ENCODE peak calls at places on chromosome 1, in five cellular contexts. T, D, P, R and K are unnamed samples.

GRCh38 chr1:109625176-109625575 is 5.5 kb downstream of the AMPD2 start:
- DNase-seq in T (no peak), D (no peak), P (no peak), R (no peak), K (no peak)

GRCh38 chr1:228099331-228099732 is 3.8 kb downstream of the C1orf35 start:
- DNase-seq in T (no peak), D (no peak), P (peak), R (no peak), K (no peak)

GRCh38 chr1:210841926-210842625 is 291.9 kb downstream of the KCNH1 start:
- DNase-seq in T (no peak), D (no peak), P (no peak), R (no peak), K (no peak)

GRCh38 chr1:28341591-28341990 is 12.8 kb downstream of the MED18 start:
- DNase-seq in T (no peak), D (peak), P (no peak), R (no peak), K (no peak)

GRCh38 chr1:19309123-19309813 is 2.7 kb downstream of the AKR7A2 start:
- DNase-seq in T (no peak), D (peak), P (no peak), R (no peak), K (no peak)

GRCh38 chr1:226486163-226486562 is 62.4 kb upstream of the STUM start:
- DNase-seq in T (no peak), D (no peak), P (no peak), R (no peak), K (no peak)

GRCh38 chr1:1434131-1434811 is 1.2 kb upstream of the VWA1 start:
- DNase-seq in T (no peak), D (no peak), P (peak), R (peak), K (no peak)

GRCh38 chr1:85580046-85580411 is 532 bp upstream of the CCN1 start:
- DNase-seq in T (no peak), D (peak), P (no peak), R (no peak), K (no peak)

GRCh38 chr1:185813401-185813979 is 79.3 kb downstream of the HMCN1 start:
- DNase-seq in T (peak), D (peak), P (no peak), R (peak), K (peak)

GRCh38 chr1:232183266-232183800 is 446.6 kb downstream of the SIPA1L2 start:
- DNase-seq in T (no peak), D (no peak), P (peak), R (no peak), K (no peak)

GRCh38 chr1:36118396-36118795 is 6.6 kb downstream of the COL8A2 start:
- DNase-seq in T (no peak), D (no peak), P (peak), R (no peak), K (no peak)

GRCh38 chr1:36114371-36114770 is 10.7 kb downstream of the COL8A2 start:
- DNase-seq in T (no peak), D (no peak), P (no peak), R (no peak), K (no peak)

GRCh38 chr1:36116906-36117305 is 8.1 kb downstream of the COL8A2 start:
- DNase-seq in T (no peak), D (no peak), P (no peak), R (no peak), K (no peak)

GRCh38 chr1:36115200-36115669 is 9.8 kb downstream of the COL8A2 start:
- DNase-seq in T (no peak), D (peak), P (peak), R (peak), K (no peak)

GRCh38 chr1:36115931-36116330 is 9.1 kb downstream of the COL8A2 start:
- DNase-seq in T (no peak), D (peak), P (no peak), R (no peak), K (no peak)
- H3K9ac ChIP-seq in T (no peak), D (no peak), P (no peak), R (no peak), K (no peak)

GRCh38 chr1:151196292-151196800 is 2.0 kb upstream of the PIP5K1A start:
- DNase-seq in T (peak), D (peak), P (peak), R (peak), K (peak)
- H3K4me3 ChIP-seq in T (peak), D (no peak), P (no peak), R (no peak), K (peak)

DNA sequence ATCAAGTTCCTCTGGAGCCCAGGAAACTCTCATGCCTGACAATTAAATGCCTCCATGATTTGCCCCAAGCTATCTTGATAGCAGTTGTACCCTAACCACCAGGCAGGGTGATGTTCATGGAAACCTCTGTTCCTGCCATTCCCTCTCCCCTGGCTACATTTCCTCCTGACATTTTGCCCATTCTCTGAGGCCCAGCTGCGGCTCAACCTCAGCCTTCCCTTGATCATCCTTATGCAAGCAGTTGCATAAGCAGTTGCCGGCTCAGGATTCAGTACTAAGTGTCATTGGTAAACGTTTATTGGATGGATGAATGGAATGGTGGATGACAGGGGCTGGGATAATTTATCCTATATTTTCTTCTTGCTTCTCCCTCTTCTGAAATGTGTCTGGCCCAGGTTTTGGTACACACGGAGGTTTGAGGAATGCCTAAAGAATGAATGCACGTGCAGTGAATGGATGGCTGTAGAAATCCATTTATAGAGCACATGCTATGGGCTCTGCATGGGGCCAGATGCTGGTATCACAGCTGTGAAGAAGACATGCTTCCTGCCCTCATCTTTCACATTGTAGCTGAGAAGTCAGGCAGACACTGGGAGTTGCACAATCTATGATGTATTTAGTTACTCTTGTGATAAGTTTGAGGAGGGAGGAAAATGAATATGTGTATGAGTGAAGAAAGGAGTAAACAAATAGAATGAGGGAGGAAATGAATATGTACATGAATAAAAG is 261.8 kb downstream of the FOXD2 start:
- DNase-seq in T (no peak), D (no peak), P (no peak), R (no peak), K (no peak)
- H3K9ac ChIP-seq in T (no peak), D (no peak), P (no peak), R (no peak), K (no peak)

GRCh38 chr1:158833269-158833668 is 2.1 kb downstream of the MNDA start:
- DNase-seq in T (no peak), D (no peak), P (no peak), R (no peak), K (no peak)
- H3K4me3 ChIP-seq in T (no peak), D (no peak), P (no peak), R (no peak), K (no peak)

GRCh38 chr1:155008015-155008941 is 5.7 kb downstream of the ZBTB7B start:
- DNase-seq in T (no peak), D (no peak), P (no peak), R (no peak), K (no peak)
- H3K9ac ChIP-seq in T (no peak), D (no peak), P (no peak), R (no peak), K (no peak)